ENCODE peak calls at places on chromosomes 5 and 9, in ten cellular contexts. One of them, this sample, is unnamed. For H3K36me3, the result is how much of the 10 kb centered on the place peaks cover.

GRCh38 chr5:175712681-175713085 is 54.8 kb downstream of the HRH2 start:
- DNase-seq in neural progenitor cell: no peak
- DNase-seq in cardiac muscle cell: no peak
- DNase-seq in HCT116: no peak
- DNase-seq in psoas muscle: peak
- DNase-seq in HepG2: no peak
- DNase-seq in tibial nerve: no peak
- DNase-seq in SK-N-SH: peak
- DNase-seq in heart right ventricle: no peak
- DNase-seq in CD8-positive, alpha-beta T cell: no peak
- DNase-seq in this sample: no peak

GRCh38 chr5:116358911-116359418 is 215.7 kb downstream of the SEMA6A start:
- DNase-seq in neural progenitor cell: no peak
- DNase-seq in cardiac muscle cell: no peak
- DNase-seq in HCT116: no peak
- DNase-seq in psoas muscle: no peak
- DNase-seq in HepG2: no peak
- DNase-seq in tibial nerve: no peak
- DNase-seq in SK-N-SH: no peak
- DNase-seq in heart right ventricle: no peak
- DNase-seq in CD8-positive, alpha-beta T cell: no peak
- DNase-seq in this sample: no peak

GRCh38 chr5:68555891-68556689 is 340.5 kb downstream of the PIK3R1 start:
- DNase-seq in neural progenitor cell: no peak
- DNase-seq in cardiac muscle cell: no peak
- DNase-seq in HCT116: no peak
- DNase-seq in psoas muscle: no peak
- DNase-seq in HepG2: no peak
- DNase-seq in tibial nerve: no peak
- DNase-seq in SK-N-SH: no peak
- DNase-seq in heart right ventricle: no peak
- DNase-seq in CD8-positive, alpha-beta T cell: no peak
- DNase-seq in this sample: no peak

GRCh38 chr9:138072897-138073296 is 195.3 kb downstream of the CACNA1B start:
- DNase-seq in neural progenitor cell: no peak
- DNase-seq in cardiac muscle cell: no peak
- DNase-seq in HCT116: no peak
- DNase-seq in psoas muscle: no peak
- DNase-seq in HepG2: no peak
- DNase-seq in tibial nerve: no peak
- DNase-seq in SK-N-SH: peak
- DNase-seq in heart right ventricle: no peak
- DNase-seq in CD8-positive, alpha-beta T cell: no peak
- DNase-seq in this sample: no peak

GRCh38 chr5:141488591-141489478 is at the start of gene PCDHGC5:
- DNase-seq in neural progenitor cell: no peak
- DNase-seq in cardiac muscle cell: peak
- DNase-seq in HCT116: no peak
- DNase-seq in psoas muscle: no peak
- DNase-seq in HepG2: no peak
- DNase-seq in tibial nerve: no peak
- DNase-seq in SK-N-SH: no peak
- DNase-seq in heart right ventricle: no peak
- DNase-seq in CD8-positive, alpha-beta T cell: no peak
- DNase-seq in this sample: no peak

GRCh38 chr9:13352451-13352979 is 73.0 kb upstream of the MPDZ start:
- DNase-seq in neural progenitor cell: no peak
- DNase-seq in cardiac muscle cell: no peak
- DNase-seq in HCT116: no peak
- DNase-seq in psoas muscle: no peak
- DNase-seq in HepG2: no peak
- DNase-seq in tibial nerve: no peak
- DNase-seq in SK-N-SH: no peak
- DNase-seq in heart right ventricle: no peak
- DNase-seq in CD8-positive, alpha-beta T cell: no peak
- DNase-seq in this sample: no peak

GRCh38 chr5:172666251-172666650 is 25.2 kb downstream of the NEURL1B start:
- DNase-seq in neural progenitor cell: no peak
- DNase-seq in cardiac muscle cell: peak
- DNase-seq in HCT116: no peak
- DNase-seq in psoas muscle: no peak
- DNase-seq in HepG2: peak
- DNase-seq in tibial nerve: no peak
- DNase-seq in SK-N-SH: no peak
- DNase-seq in heart right ventricle: no peak
- DNase-seq in CD8-positive, alpha-beta T cell: no peak
- DNase-seq in this sample: no peak

GRCh38 chr9:4099961-4100360 is 199.9 kb downstream of the GLIS3 start:
- DNase-seq in neural progenitor cell: no peak
- DNase-seq in cardiac muscle cell: peak
- DNase-seq in HCT116: no peak
- DNase-seq in psoas muscle: no peak
- DNase-seq in HepG2: no peak
- DNase-seq in tibial nerve: no peak
- DNase-seq in SK-N-SH: no peak
- DNase-seq in heart right ventricle: no peak
- DNase-seq in CD8-positive, alpha-beta T cell: no peak
- DNase-seq in this sample: no peak

GRCh38 chr5:39072915-39073758 is 1.1 kb downstream of the RICTOR start:
- DNase-seq in neural progenitor cell: peak
- DNase-seq in cardiac muscle cell: peak
- DNase-seq in HCT116: no peak
- DNase-seq in psoas muscle: peak
- DNase-seq in HepG2: peak
- DNase-seq in tibial nerve: no peak
- DNase-seq in SK-N-SH: peak
- DNase-seq in heart right ventricle: no peak
- DNase-seq in CD8-positive, alpha-beta T cell: peak
- DNase-seq in this sample: no peak

GRCh38 chr9:92100237-92100911 is 14.8 kb downstream of the SPTLC1 start:
- DNase-seq in neural progenitor cell: no peak
- DNase-seq in cardiac muscle cell: peak
- DNase-seq in HCT116: peak
- DNase-seq in psoas muscle: no peak
- DNase-seq in HepG2: no peak
- DNase-seq in tibial nerve: no peak
- DNase-seq in SK-N-SH: no peak
- DNase-seq in heart right ventricle: no peak
- DNase-seq in CD8-positive, alpha-beta T cell: no peak
- DNase-seq in this sample: no peak

GRCh38 chr5:54171645-54172384 is 138.6 kb downstream of the ARL15 start:
- DNase-seq in neural progenitor cell: no peak
- DNase-seq in cardiac muscle cell: peak
- DNase-seq in HCT116: no peak
- DNase-seq in psoas muscle: no peak
- DNase-seq in HepG2: no peak
- DNase-seq in tibial nerve: no peak
- DNase-seq in SK-N-SH: no peak
- DNase-seq in heart right ventricle: no peak
- DNase-seq in CD8-positive, alpha-beta T cell: no peak
- DNase-seq in this sample: no peak

GRCh38 chr9:21580636-21581353 is 98.7 kb upstream of the IFNE start:
- DNase-seq in neural progenitor cell: no peak
- DNase-seq in cardiac muscle cell: peak
- DNase-seq in HCT116: no peak
- DNase-seq in psoas muscle: no peak
- DNase-seq in HepG2: no peak
- DNase-seq in tibial nerve: no peak
- DNase-seq in SK-N-SH: no peak
- DNase-seq in heart right ventricle: no peak
- DNase-seq in CD8-positive, alpha-beta T cell: no peak
- DNase-seq in this sample: no peak

GRCh38 chr5:66324357-66324756 is 180.3 kb downstream of the SREK1 start:
- DNase-seq in neural progenitor cell: no peak
- DNase-seq in cardiac muscle cell: no peak
- DNase-seq in HCT116: no peak
- DNase-seq in psoas muscle: no peak
- DNase-seq in HepG2: no peak
- DNase-seq in tibial nerve: no peak
- DNase-seq in SK-N-SH: no peak
- DNase-seq in heart right ventricle: peak
- DNase-seq in CD8-positive, alpha-beta T cell: no peak
- DNase-seq in this sample: no peak

GRCh38 chr5:149775785-149776184 is 45.7 kb downstream of the PPARGC1B start:
- DNase-seq in neural progenitor cell: peak
- DNase-seq in cardiac muscle cell: no peak
- DNase-seq in HCT116: peak
- DNase-seq in psoas muscle: no peak
- DNase-seq in HepG2: peak
- DNase-seq in tibial nerve: no peak
- DNase-seq in SK-N-SH: no peak
- DNase-seq in heart right ventricle: no peak
- DNase-seq in CD8-positive, alpha-beta T cell: no peak
- DNase-seq in this sample: no peak

GRCh38 chr5:148808864-148809642 is 17.4 kb upstream of the ADRB2 start:
- DNase-seq in neural progenitor cell: no peak
- DNase-seq in cardiac muscle cell: no peak
- DNase-seq in HCT116: no peak
- DNase-seq in psoas muscle: peak
- DNase-seq in HepG2: no peak
- DNase-seq in tibial nerve: no peak
- DNase-seq in SK-N-SH: peak
- DNase-seq in heart right ventricle: no peak
- DNase-seq in CD8-positive, alpha-beta T cell: no peak
- DNase-seq in this sample: no peak

GRCh38 chr5:17146280-17146841 is 71.1 kb upstream of the BASP1 start:
- DNase-seq in neural progenitor cell: no peak
- DNase-seq in cardiac muscle cell: no peak
- DNase-seq in HCT116: no peak
- DNase-seq in psoas muscle: no peak
- DNase-seq in HepG2: no peak
- DNase-seq in tibial nerve: no peak
- DNase-seq in SK-N-SH: no peak
- DNase-seq in heart right ventricle: no peak
- DNase-seq in CD8-positive, alpha-beta T cell: no peak
- DNase-seq in this sample: no peak

GRCh38 chr5:17149786-17150185 is 67.6 kb upstream of the BASP1 start:
- DNase-seq in neural progenitor cell: no peak
- DNase-seq in cardiac muscle cell: no peak
- DNase-seq in HCT116: no peak
- DNase-seq in psoas muscle: no peak
- DNase-seq in HepG2: no peak
- DNase-seq in tibial nerve: no peak
- DNase-seq in SK-N-SH: no peak
- DNase-seq in heart right ventricle: no peak
- DNase-seq in CD8-positive, alpha-beta T cell: no peak
- DNase-seq in this sample: no peak

GRCh38 chr5:17150498-17150897 is 66.9 kb upstream of the BASP1 start:
- DNase-seq in neural progenitor cell: no peak
- DNase-seq in cardiac muscle cell: no peak
- DNase-seq in HCT116: no peak
- DNase-seq in psoas muscle: no peak
- DNase-seq in HepG2: no peak
- DNase-seq in tibial nerve: no peak
- DNase-seq in SK-N-SH: no peak
- DNase-seq in heart right ventricle: no peak
- DNase-seq in CD8-positive, alpha-beta T cell: no peak
- DNase-seq in this sample: no peak

GRCh38 chr5:17147225-17148120 is 70.0 kb upstream of the BASP1 start:
- DNase-seq in neural progenitor cell: peak
- DNase-seq in cardiac muscle cell: peak
- DNase-seq in HCT116: no peak
- DNase-seq in psoas muscle: no peak
- DNase-seq in HepG2: no peak
- DNase-seq in tibial nerve: no peak
- DNase-seq in SK-N-SH: no peak
- DNase-seq in heart right ventricle: no peak
- DNase-seq in CD8-positive, alpha-beta T cell: no peak
- DNase-seq in this sample: no peak

GRCh38 chr5:17148481-17148880 is 69.0 kb upstream of the BASP1 start:
- DNase-seq in neural progenitor cell: no peak
- DNase-seq in cardiac muscle cell: no peak
- DNase-seq in HCT116: no peak
- DNase-seq in psoas muscle: no peak
- DNase-seq in HepG2: no peak
- DNase-seq in tibial nerve: no peak
- DNase-seq in SK-N-SH: no peak
- DNase-seq in heart right ventricle: no peak
- DNase-seq in CD8-positive, alpha-beta T cell: no peak
- DNase-seq in this sample: no peak
- H3K4me3 ChIP-seq in neural progenitor cell: no peak
- H3K4me3 ChIP-seq in cardiac muscle cell: no peak
- H3K4me3 ChIP-seq in HCT116: no peak
- H3K4me3 ChIP-seq in psoas muscle: no peak
- H3K4me3 ChIP-seq in HepG2: no peak
- H3K4me3 ChIP-seq in tibial nerve: no peak
- H3K4me3 ChIP-seq in SK-N-SH: no peak
- H3K4me3 ChIP-seq in heart right ventricle: no peak
- H3K4me3 ChIP-seq in CD8-positive, alpha-beta T cell: no peak
- H3K4me3 ChIP-seq in this sample: no peak

GRCh38 chr5:75167345-75167744 is 69.3 kb downstream of the ANKRD31 start:
- DNase-seq in neural progenitor cell: peak
- DNase-seq in cardiac muscle cell: peak
- DNase-seq in HCT116: peak
- DNase-seq in psoas muscle: no peak
- DNase-seq in HepG2: peak
- DNase-seq in tibial nerve: no peak
- DNase-seq in SK-N-SH: peak
- DNase-seq in heart right ventricle: no peak
- DNase-seq in CD8-positive, alpha-beta T cell: no peak
- DNase-seq in this sample: no peak
- TF ChIP-seq CTCF in neural progenitor cell: peak
- TF ChIP-seq CTCF in cardiac muscle cell: peak
- TF ChIP-seq CTCF in HCT116: peak
- TF ChIP-seq CTCF in psoas muscle: no peak
- TF ChIP-seq CTCF in HepG2: no peak
- TF ChIP-seq CTCF in tibial nerve: no peak
- TF ChIP-seq CTCF in SK-N-SH: peak
- TF ChIP-seq CTCF in heart right ventricle: no peak
- TF ChIP-seq CTCF in CD8-positive, alpha-beta T cell: no peak
- TF ChIP-seq CTCF in this sample: no peak

DNA sequence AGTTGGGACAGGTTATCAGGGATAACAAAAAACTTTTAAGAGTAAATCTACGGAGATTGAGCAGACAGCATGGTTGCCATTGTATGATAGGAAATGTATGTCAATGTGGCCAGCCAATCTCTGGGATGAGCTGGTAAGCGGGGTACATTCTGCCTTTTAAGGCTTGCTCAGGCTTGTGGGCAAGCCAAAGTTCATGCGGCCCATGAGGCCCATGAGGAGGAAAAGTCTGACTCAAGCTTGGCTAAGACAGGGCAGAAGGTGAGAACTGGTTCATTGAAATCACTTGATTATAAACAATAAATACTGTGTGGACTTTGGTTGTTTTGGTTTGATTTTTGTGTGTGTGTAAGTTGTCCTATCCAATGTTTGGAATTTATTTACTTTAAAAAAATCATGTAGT is 997.1 kb downstream of the DNAH5 start:
- DNase-seq in neural progenitor cell: no peak
- DNase-seq in cardiac muscle cell: no peak
- DNase-seq in HCT116: no peak
- DNase-seq in psoas muscle: no peak
- DNase-seq in HepG2: no peak
- DNase-seq in tibial nerve: no peak
- DNase-seq in SK-N-SH: no peak
- DNase-seq in heart right ventricle: no peak
- DNase-seq in CD8-positive, alpha-beta T cell: no peak
- DNase-seq in this sample: no peak
- H3K36me3 ChIP-seq in neural progenitor cell: under half
- H3K36me3 ChIP-seq in cardiac muscle cell: under half
- H3K36me3 ChIP-seq in HCT116: under half
- H3K36me3 ChIP-seq in psoas muscle: under half
- H3K36me3 ChIP-seq in HepG2: under half
- H3K36me3 ChIP-seq in tibial nerve: under half
- H3K36me3 ChIP-seq in SK-N-SH: under half
- H3K36me3 ChIP-seq in heart right ventricle: under half
- H3K36me3 ChIP-seq in CD8-positive, alpha-beta T cell: under half
- H3K36me3 ChIP-seq in this sample: under half

GRCh38 chr9:127166651-127167524 is 44.5 kb upstream of the ANGPTL2 start:
- DNase-seq in neural progenitor cell: no peak
- DNase-seq in cardiac muscle cell: peak
- DNase-seq in HCT116: peak
- DNase-seq in psoas muscle: peak
- DNase-seq in HepG2: no peak
- DNase-seq in tibial nerve: no peak
- DNase-seq in SK-N-SH: no peak
- DNase-seq in heart right ventricle: no peak
- DNase-seq in CD8-positive, alpha-beta T cell: no peak
- DNase-seq in this sample: no peak
- H3K4me3 ChIP-seq in neural progenitor cell: no peak
- H3K4me3 ChIP-seq in cardiac muscle cell: no peak
- H3K4me3 ChIP-seq in HCT116: peak
- H3K4me3 ChIP-seq in psoas muscle: no peak
- H3K4me3 ChIP-seq in HepG2: no peak
- H3K4me3 ChIP-seq in tibial nerve: no peak
- H3K4me3 ChIP-seq in SK-N-SH: no peak
- H3K4me3 ChIP-seq in heart right ventricle: no peak
- H3K4me3 ChIP-seq in CD8-positive, alpha-beta T cell: no peak
- H3K4me3 ChIP-seq in this sample: no peak

This sample was measured in thoracic aorta.